ENCODE peak calls at places on chromosomes 16 and 17, in five cellular contexts. M is T follicular helper cell, X is esophagus squamous epithelium, C is HT1080, Z is stomach. U is an unnamed sample.

GRCh38 chr17:53627511-53627910 is 195.2 kb upstream of the KIF2B start:
- DNase-seq in X (no peak), C (peak), Z (no peak), M (no peak), U (no peak)

GRCh38 chr17:82053556-82054263 is 2.0 kb downstream of the GPS1 start:
- DNase-seq in M (no peak), C (no peak), Z (no peak), X (no peak), U (no peak)

GRCh38 chr17:47776330-47777197 is 43.5 kb downstream of the TBX21 start:
- DNase-seq in X (no peak), C (peak), Z (no peak), M (no peak), U (peak)

GRCh38 chr17:34820166-34820920 is 140.9 kb downstream of the CCT6B start:
- DNase-seq in Z (no peak), X (no peak), C (no peak), M (no peak), U (no peak)

GRCh38 chr16:4376126-4376819 is 4.6 kb downstream of the VASN start:
- DNase-seq in C (no peak), M (no peak), Z (peak), X (no peak), U (no peak)

GRCh38 chr16:27313422-27314160 is at the start of gene IL4R:
- DNase-seq in M (peak), Z (peak), X (no peak), C (peak), U (no peak)

GRCh38 chr17:42459256-42459982 is 741 bp downstream of the ATP6V0A1 start:
- DNase-seq in X (no peak), M (no peak), C (peak), Z (peak), U (peak)

GRCh38 chr16:73420244-73421040 is 372.5 kb upstream of the ZFHX3 start:
- DNase-seq in Z (no peak), X (no peak), M (no peak), C (no peak), U (no peak)

GRCh38 chr16:81036751-81037350 is 1.2 kb downstream of the ATMIN start:
- DNase-seq in X (no peak), Z (no peak), C (no peak), M (no peak), U (no peak)

GRCh38 chr17:15409721-15410247 is 57.6 kb downstream of the CDRT4 start:
- DNase-seq in Z (no peak), C (peak), M (no peak), X (no peak), U (no peak)

GRCh38 chr16:11677959-11678881 is 10.0 kb downstream of the SNN start:
- DNase-seq in Z (no peak), X (no peak), M (no peak), C (no peak), U (no peak)

U was measured in NCI-H748 treated with DMSO at 0.1 percent for 48 hours.